ENCODE peak calls at places on chromosome 16, in four cellular contexts. D is GM12878; S is CD8-positive, alpha-beta T cell; K is posterior vena cava. O is an unnamed sample.
A peak's percentile ranks its signal among the peaks of the same experiment; 100 is the strongest.

GRCh38 chr16:30539000-30539964 is 4.6 kb upstream of the ZNF747 start:
- DNase-seq in D (no peak), S (no peak), K (no peak), O (no peak)

GRCh38 chr16:89237733-89238132 is 20.2 kb downstream of the ZNF778 start:
- DNase-seq in D (no peak), S (no peak), K (no peak), O (no peak)

GRCh38 chr16:84262939-84263338 is 23.1 kb upstream of the KCNG4 start:
- DNase-seq in D (no peak), S (no peak), K (no peak), O (peak; percentile 2)

GRCh38 chr16:26475579-26475978 is 591.1 kb upstream of the C16orf82 start:
- DNase-seq in D (no peak), S (no peak), K (no peak), O (no peak)

GRCh38 chr16:85055503-85056210 is 28.1 kb downstream of the KIAA0513 start:
- DNase-seq in D (peak; percentile 92), S (peak; percentile 77), K (peak; percentile 86), O (no peak)

GRCh38 chr16:22262460-22262859 is 34.7 kb upstream of the POLR3E start:
- DNase-seq in D (no peak), S (no peak), K (no peak), O (no peak)

GRCh38 chr16:30184430-30185140 is 1.2 kb downstream of the CORO1A start:
- DNase-seq in D (peak; percentile 28), S (peak; percentile 59), K (peak; percentile 80), O (peak; percentile 73)

GRCh38 chr16:11152205-11152604 is 103.8 kb downstream of the SOCS1 start:
- DNase-seq in D (no peak), S (no peak), K (no peak), O (peak; percentile 39)

GRCh38 chr16:56203052-56203451 is 11.8 kb downstream of the GNAO1 start:
- DNase-seq in D (no peak), S (peak; percentile 38), K (no peak), O (no peak)

GRCh38 chr16:88883946-88884345 is 17.5 kb upstream of the PABPN1L start:
- DNase-seq in D (no peak), S (no peak), K (no peak), O (no peak)

GRCh38 chr16:57185446-57185944 is 344 bp downstream of the PSME3IP1 start:
- DNase-seq in D (no peak), S (no peak), K (peak; percentile 81), O (peak; percentile 83)

GRCh38 chr16:47045023-47045422 is 71.5 kb upstream of the DNAJA2 start:
- DNase-seq in D (no peak), S (no peak), K (no peak), O (no peak)

GRCh38 chr16:57042157-57043111 is 49.9 kb upstream of the CPNE2 start:
- DNase-seq in D (peak; percentile 88), S (peak; percentile 80), K (no peak), O (no peak)

GRCh38 chr16:50526796-50527195 is 21.4 kb upstream of the NKD1 start:
- DNase-seq in D (no peak), S (no peak), K (no peak), O (no peak)

GRCh38 chr16:53061701-53062159 is 6.9 kb downstream of the CHD9 start:
- DNase-seq in D (peak; percentile 96), S (peak; percentile 17), K (no peak), O (no peak)

GRCh38 chr16:67246945-67247697 is at the start of gene FHOD1:
- DNase-seq in D (peak; percentile 80), S (peak; percentile 98), K (peak; percentile 100), O (peak; percentile 99)

GRCh38 chr16:11546522-11547485 is 39.9 kb downstream of the LITAF start:
- DNase-seq in D (no peak), S (no peak), K (no peak), O (no peak)

GRCh38 chr16:18948372-18949020 is 22.3 kb upstream of the SMG1 start:
- DNase-seq in D (no peak), S (no peak), K (no peak), O (peak; percentile 18)

GRCh38 chr16:53945996-53946395 is 242.0 kb downstream of the FTO start:
- DNase-seq in D (no peak), S (no peak), K (no peak), O (no peak)

GRCh38 chr16:54027126-54027922 is 259.3 kb downstream of the IRX3 start:
- DNase-seq in D (no peak), S (no peak), K (no peak), O (no peak)

GRCh38 chr16:49701867-49702494 is 153.9 kb downstream of the ZNF423 start:
- DNase-seq in D (no peak), S (no peak), K (peak; percentile 91), O (no peak)

GRCh38 chr16:31273187-31273586 is 13.4 kb downstream of the ITGAM start:
- DNase-seq in D (no peak), S (no peak), K (no peak), O (no peak)

GRCh38 chr16:75379911-75380847 is 53.1 kb downstream of the CFDP1 start:
- DNase-seq in D (peak; percentile 60), S (peak; percentile 39), K (no peak), O (no peak)

GRCh38 chr16:4677390-4677789 is 16.0 kb upstream of the NUDT16L1 start:
- DNase-seq in D (no peak), S (no peak), K (no peak), O (no peak)

GRCh38 chr16:83952587-83952939 is 477 bp upstream of the OSGIN1 start:
- DNase-seq in D (no peak), S (no peak), K (no peak), O (no peak)

GRCh38 chr16:80369559-80369958 is 171.2 kb upstream of the DYNLRB2 start:
- DNase-seq in D (no peak), S (no peak), K (no peak), O (no peak)

GRCh38 chr16:84907575-84907974 is 87.8 kb downstream of the CRISPLD2 start:
- DNase-seq in D (no peak), S (no peak), K (no peak), O (no peak)

GRCh38 chr16:55543470-55543869 is 23.0 kb upstream of the CAPNS2 start:
- DNase-seq in D (no peak), S (no peak), K (no peak), O (no peak)

GRCh38 chr16:21265104-21265825 is 12.8 kb downstream of the CRYM start:
- DNase-seq in D (no peak), S (no peak), K (no peak), O (no peak)